ENCODE peak calls at places on chromosomes 16 and 17, in seven cellular contexts. One of them, this sample, is unnamed.

GRCh38 chr17:58991718-58992331 is 114.9 kb downstream of the TRIM37 start:
- DNase-seq in prostate gland: no peak
- DNase-seq in breast epithelium: no peak
- DNase-seq in K562: no peak
- DNase-seq in lower leg skin: no peak
- DNase-seq in right lobe of liver: peak
- DNase-seq in gastrocnemius medialis: no peak
- DNase-seq in this sample: no peak

GRCh38 chr17:27654654-27655524 is 23.9 kb downstream of the LGALS9 start:
- DNase-seq in K562: peak
- DNase-seq in breast epithelium: no peak
- DNase-seq in right lobe of liver: peak
- DNase-seq in lower leg skin: peak
- DNase-seq in prostate gland: peak
- DNase-seq in gastrocnemius medialis: no peak
- DNase-seq in this sample: no peak

GRCh38 chr17:49762148-49762941 is 1.6 kb downstream of the FAM117A start:
- DNase-seq in lower leg skin: no peak
- DNase-seq in right lobe of liver: no peak
- DNase-seq in K562: no peak
- DNase-seq in gastrocnemius medialis: no peak
- DNase-seq in breast epithelium: no peak
- DNase-seq in prostate gland: no peak
- DNase-seq in this sample: no peak

GRCh38 chr16:8999800-9000199 is 36.1 kb upstream of the USP7 start:
- DNase-seq in K562: no peak
- DNase-seq in gastrocnemius medialis: no peak
- DNase-seq in lower leg skin: no peak
- DNase-seq in right lobe of liver: no peak
- DNase-seq in breast epithelium: no peak
- DNase-seq in prostate gland: no peak
- DNase-seq in this sample: no peak

GRCh38 chr16:316741-317464 is 33.9 kb downstream of the PDIA2 start:
- DNase-seq in K562: no peak
- DNase-seq in lower leg skin: no peak
- DNase-seq in prostate gland: no peak
- DNase-seq in gastrocnemius medialis: no peak
- DNase-seq in right lobe of liver: no peak
- DNase-seq in breast epithelium: no peak
- DNase-seq in this sample: no peak

GRCh38 chr16:75803753-75804152 is 77.5 kb upstream of the CPHXL start:
- DNase-seq in gastrocnemius medialis: no peak
- DNase-seq in right lobe of liver: no peak
- DNase-seq in prostate gland: no peak
- DNase-seq in lower leg skin: no peak
- DNase-seq in breast epithelium: no peak
- DNase-seq in K562: no peak
- DNase-seq in this sample: no peak

GRCh38 chr17:66313995-66314659 is 11.7 kb downstream of the PRKCA start:
- DNase-seq in prostate gland: no peak
- DNase-seq in right lobe of liver: no peak
- DNase-seq in K562: no peak
- DNase-seq in lower leg skin: no peak
- DNase-seq in breast epithelium: no peak
- DNase-seq in gastrocnemius medialis: no peak
- DNase-seq in this sample: no peak

GRCh38 chr16:82088483-82088882 is 53.4 kb downstream of the HSD17B2 start:
- DNase-seq in right lobe of liver: peak
- DNase-seq in gastrocnemius medialis: no peak
- DNase-seq in breast epithelium: no peak
- DNase-seq in prostate gland: peak
- DNase-seq in K562: no peak
- DNase-seq in lower leg skin: no peak
- DNase-seq in this sample: no peak

GRCh38 chr17:46013502-46014165 is 14.6 kb downstream of the STH start:
- DNase-seq in breast epithelium: no peak
- DNase-seq in gastrocnemius medialis: no peak
- DNase-seq in right lobe of liver: peak
- DNase-seq in prostate gland: no peak
- DNase-seq in K562: no peak
- DNase-seq in lower leg skin: no peak
- DNase-seq in this sample: no peak

GRCh38 chr16:15996432-15997109 is 47.2 kb downstream of the ABCC1 start:
- DNase-seq in prostate gland: no peak
- DNase-seq in right lobe of liver: no peak
- DNase-seq in gastrocnemius medialis: no peak
- DNase-seq in lower leg skin: no peak
- DNase-seq in breast epithelium: no peak
- DNase-seq in K562: peak
- DNase-seq in this sample: no peak

GRCh38 chr17:9456265-9456664 is 119.4 kb downstream of the STX8 start:
- DNase-seq in lower leg skin: no peak
- DNase-seq in gastrocnemius medialis: no peak
- DNase-seq in breast epithelium: no peak
- DNase-seq in K562: no peak
- DNase-seq in right lobe of liver: no peak
- DNase-seq in prostate gland: no peak
- DNase-seq in this sample: no peak

GRCh38 chr16:48395375-48395774 is 10.2 kb upstream of the SIAH1 start:
- DNase-seq in lower leg skin: peak
- DNase-seq in gastrocnemius medialis: no peak
- DNase-seq in prostate gland: no peak
- DNase-seq in breast epithelium: no peak
- DNase-seq in K562: no peak
- DNase-seq in right lobe of liver: peak
- DNase-seq in this sample: no peak

GRCh38 chr17:18225562-18226283 is at the start of gene LLGL1:
- DNase-seq in lower leg skin: no peak
- DNase-seq in right lobe of liver: peak
- DNase-seq in prostate gland: no peak
- DNase-seq in breast epithelium: no peak
- DNase-seq in K562: peak
- DNase-seq in gastrocnemius medialis: no peak
- DNase-seq in this sample: no peak

GRCh38 chr17:28261219-28261618 is 57.8 kb upstream of the TMEM97 start:
- DNase-seq in right lobe of liver: no peak
- DNase-seq in K562: no peak
- DNase-seq in lower leg skin: no peak
- DNase-seq in gastrocnemius medialis: no peak
- DNase-seq in prostate gland: no peak
- DNase-seq in breast epithelium: no peak
- DNase-seq in this sample: no peak

GRCh38 chr16:11334831-11335404 is 10.3 kb upstream of the RMI2 start:
- DNase-seq in K562: no peak
- DNase-seq in breast epithelium: no peak
- DNase-seq in gastrocnemius medialis: no peak
- DNase-seq in prostate gland: no peak
- DNase-seq in lower leg skin: no peak
- DNase-seq in right lobe of liver: no peak
- DNase-seq in this sample: no peak

DNA sequence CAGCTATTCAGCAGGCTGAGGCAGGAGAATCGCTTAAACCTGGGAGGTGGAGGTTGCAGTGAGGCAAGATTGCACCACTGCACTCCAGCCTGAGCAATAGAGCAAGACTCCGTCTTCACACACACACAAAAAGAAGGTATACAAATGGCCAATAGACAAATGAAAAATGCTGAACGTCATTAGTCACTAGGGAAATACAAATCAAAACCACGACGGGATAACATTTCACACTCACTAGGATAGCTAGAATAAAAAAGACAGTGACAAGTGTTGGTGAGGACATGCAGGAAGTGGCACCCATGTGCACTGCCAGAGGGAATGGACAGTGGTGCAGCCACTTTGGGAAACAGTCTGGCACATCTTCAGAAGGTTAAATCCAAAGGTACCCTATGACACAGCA is 172.9 kb downstream of the FTO start:
- DNase-seq in prostate gland: no peak
- DNase-seq in K562: no peak
- DNase-seq in right lobe of liver: no peak
- DNase-seq in breast epithelium: no peak
- DNase-seq in lower leg skin: no peak
- DNase-seq in gastrocnemius medialis: no peak
- DNase-seq in this sample: no peak
- TF ChIP-seq POLR2A in prostate gland: no peak
- TF ChIP-seq POLR2A in K562: no peak
- TF ChIP-seq POLR2A in right lobe of liver: no peak
- TF ChIP-seq POLR2A in breast epithelium: no peak
- TF ChIP-seq POLR2A in lower leg skin: no peak
- TF ChIP-seq POLR2A in gastrocnemius medialis: no peak
- TF ChIP-seq POLR2A in this sample: no peak

DNA sequence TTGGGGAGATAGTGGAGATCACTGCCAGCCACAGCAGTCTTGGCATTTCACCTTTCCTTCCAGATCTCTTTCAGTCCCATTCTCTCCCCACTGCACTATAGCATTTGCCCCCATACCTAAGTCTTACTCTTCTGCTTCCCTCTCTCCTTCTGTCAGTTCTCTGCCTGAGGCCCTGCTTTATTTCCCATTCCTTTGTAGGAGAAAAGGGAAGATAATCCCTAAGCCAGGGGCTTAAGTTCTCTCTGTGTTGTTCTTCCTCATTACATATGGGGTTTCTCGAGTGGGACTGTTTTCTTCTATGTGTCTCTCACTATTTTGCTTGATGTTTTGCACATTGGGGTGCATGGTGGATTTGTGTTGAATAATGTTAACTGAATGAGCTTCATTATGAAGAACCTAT is 6.4 kb downstream of the KDM6B start:
- DNase-seq in breast epithelium: no peak
- DNase-seq in right lobe of liver: no peak
- DNase-seq in lower leg skin: no peak
- DNase-seq in gastrocnemius medialis: no peak
- DNase-seq in prostate gland: no peak
- DNase-seq in K562: no peak
- DNase-seq in this sample: no peak
- TF ChIP-seq POLR2A in breast epithelium: no peak
- TF ChIP-seq POLR2A in right lobe of liver: no peak
- TF ChIP-seq POLR2A in lower leg skin: no peak
- TF ChIP-seq POLR2A in gastrocnemius medialis: no peak
- TF ChIP-seq POLR2A in prostate gland: no peak
- TF ChIP-seq POLR2A in K562: no peak
- TF ChIP-seq POLR2A in this sample: no peak

GRCh38 chr17:61928101-61928436 is 287 bp upstream of the INTS2 start:
- DNase-seq in prostate gland: no peak
- DNase-seq in right lobe of liver: no peak
- DNase-seq in K562: no peak
- DNase-seq in breast epithelium: no peak
- DNase-seq in gastrocnemius medialis: no peak
- DNase-seq in lower leg skin: no peak
- DNase-seq in this sample: no peak
- TF ChIP-seq POLR2A in prostate gland: no peak
- TF ChIP-seq POLR2A in right lobe of liver: no peak
- TF ChIP-seq POLR2A in K562: no peak
- TF ChIP-seq POLR2A in breast epithelium: no peak
- TF ChIP-seq POLR2A in gastrocnemius medialis: no peak
- TF ChIP-seq POLR2A in lower leg skin: no peak
- TF ChIP-seq POLR2A in this sample: no peak

DNA sequence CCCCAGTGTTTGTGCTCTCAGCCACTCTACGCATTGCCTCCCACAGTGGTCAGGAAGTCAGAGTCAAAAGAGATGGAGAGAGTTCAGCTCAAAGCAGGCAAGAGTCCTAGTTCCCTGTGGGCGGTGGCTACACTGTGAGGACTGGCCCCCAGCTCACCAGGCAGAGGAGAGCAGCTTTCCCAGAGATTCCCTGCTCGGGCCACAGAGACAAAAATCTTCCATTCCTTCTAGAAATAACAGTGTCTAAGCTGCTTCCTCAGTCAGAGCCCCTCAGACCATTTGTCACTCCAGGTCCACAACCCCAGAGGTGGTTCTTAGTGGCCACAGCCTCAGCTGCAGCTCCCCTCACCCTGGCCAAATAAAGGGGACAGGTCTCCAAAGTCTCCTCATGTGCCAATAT is 263.0 kb upstream of the RPL38 start:
- DNase-seq in K562: no peak
- DNase-seq in gastrocnemius medialis: no peak
- DNase-seq in prostate gland: no peak
- DNase-seq in right lobe of liver: no peak
- DNase-seq in lower leg skin: no peak
- DNase-seq in breast epithelium: no peak
- DNase-seq in this sample: no peak
- TF ChIP-seq POLR2A in K562: no peak
- TF ChIP-seq POLR2A in gastrocnemius medialis: no peak
- TF ChIP-seq POLR2A in prostate gland: no peak
- TF ChIP-seq POLR2A in right lobe of liver: no peak
- TF ChIP-seq POLR2A in lower leg skin: no peak
- TF ChIP-seq POLR2A in breast epithelium: no peak
- TF ChIP-seq POLR2A in this sample: no peak

This sample was measured in esophagus squamous epithelium.